ENCODE peak calls at places on chromosomes 2 and 18, in six cellular contexts. One of them, this sample, is unnamed.

GRCh38 chr2:9844581-9844980 is 1.3 kb downstream of the TAF1B start:
- DNase-seq in substantia nigra: no peak
- DNase-seq in CD8-positive, alpha-beta T cell: no peak
- DNase-seq in activated CD4-positive, alpha-beta T cell treated with anti-CD3 and anti-CD28 coated beads, Interleukin-2, amount 50 U/mL, for 4 hours: no peak
- DNase-seq in stimulated activated CD4-positive, alpha-beta T cell treated with anti-CD3 and anti-CD28 coated beads, Interleukin-1b, Interleukin-23, amount 100 ng/mL, for 1 hour: no peak
- DNase-seq in ELF-1: no peak
- DNase-seq in this sample: no peak

GRCh38 chr2:200477667-200478121 is 32.2 kb downstream of the KCTD18 start:
- DNase-seq in substantia nigra: peak
- DNase-seq in CD8-positive, alpha-beta T cell: no peak
- DNase-seq in activated CD4-positive, alpha-beta T cell treated with anti-CD3 and anti-CD28 coated beads, Interleukin-2, amount 50 U/mL, for 4 hours: no peak
- DNase-seq in stimulated activated CD4-positive, alpha-beta T cell treated with anti-CD3 and anti-CD28 coated beads, Interleukin-1b, Interleukin-23, amount 100 ng/mL, for 1 hour: no peak
- DNase-seq in ELF-1: no peak
- DNase-seq in this sample: no peak

GRCh38 chr18:11874676-11875075 is 23.5 kb downstream of the CHMP1B start:
- DNase-seq in substantia nigra: no peak
- DNase-seq in CD8-positive, alpha-beta T cell: no peak
- DNase-seq in activated CD4-positive, alpha-beta T cell treated with anti-CD3 and anti-CD28 coated beads, Interleukin-2, amount 50 U/mL, for 4 hours: no peak
- DNase-seq in stimulated activated CD4-positive, alpha-beta T cell treated with anti-CD3 and anti-CD28 coated beads, Interleukin-1b, Interleukin-23, amount 100 ng/mL, for 1 hour: no peak
- DNase-seq in ELF-1: no peak
- DNase-seq in this sample: no peak

GRCh38 chr2:36964496-36965058 is 1.8 kb downstream of the STRN start:
- DNase-seq in substantia nigra: no peak
- DNase-seq in CD8-positive, alpha-beta T cell: no peak
- DNase-seq in activated CD4-positive, alpha-beta T cell treated with anti-CD3 and anti-CD28 coated beads, Interleukin-2, amount 50 U/mL, for 4 hours: no peak
- DNase-seq in stimulated activated CD4-positive, alpha-beta T cell treated with anti-CD3 and anti-CD28 coated beads, Interleukin-1b, Interleukin-23, amount 100 ng/mL, for 1 hour: no peak
- DNase-seq in ELF-1: no peak
- DNase-seq in this sample: no peak

GRCh38 chr2:19256239-19256638 is 102.2 kb downstream of the OSR1 start:
- DNase-seq in substantia nigra: no peak
- DNase-seq in CD8-positive, alpha-beta T cell: no peak
- DNase-seq in activated CD4-positive, alpha-beta T cell treated with anti-CD3 and anti-CD28 coated beads, Interleukin-2, amount 50 U/mL, for 4 hours: no peak
- DNase-seq in stimulated activated CD4-positive, alpha-beta T cell treated with anti-CD3 and anti-CD28 coated beads, Interleukin-1b, Interleukin-23, amount 100 ng/mL, for 1 hour: no peak
- DNase-seq in ELF-1: no peak
- DNase-seq in this sample: peak

GRCh38 chr2:186972281-186972970 is 123.5 kb upstream of the ZSWIM2 start:
- DNase-seq in substantia nigra: no peak
- DNase-seq in CD8-positive, alpha-beta T cell: no peak
- DNase-seq in activated CD4-positive, alpha-beta T cell treated with anti-CD3 and anti-CD28 coated beads, Interleukin-2, amount 50 U/mL, for 4 hours: no peak
- DNase-seq in stimulated activated CD4-positive, alpha-beta T cell treated with anti-CD3 and anti-CD28 coated beads, Interleukin-1b, Interleukin-23, amount 100 ng/mL, for 1 hour: no peak
- DNase-seq in ELF-1: no peak
- DNase-seq in this sample: no peak

GRCh38 chr18:23138470-23138869 is 3.2 kb downstream of the CABLES1 start:
- DNase-seq in substantia nigra: no peak
- DNase-seq in CD8-positive, alpha-beta T cell: no peak
- DNase-seq in activated CD4-positive, alpha-beta T cell treated with anti-CD3 and anti-CD28 coated beads, Interleukin-2, amount 50 U/mL, for 4 hours: no peak
- DNase-seq in stimulated activated CD4-positive, alpha-beta T cell treated with anti-CD3 and anti-CD28 coated beads, Interleukin-1b, Interleukin-23, amount 100 ng/mL, for 1 hour: no peak
- DNase-seq in ELF-1: no peak
- DNase-seq in this sample: peak

GRCh38 chr2:223905996-223906395 is 39.1 kb downstream of the WDFY1 start:
- DNase-seq in substantia nigra: no peak
- DNase-seq in CD8-positive, alpha-beta T cell: no peak
- DNase-seq in activated CD4-positive, alpha-beta T cell treated with anti-CD3 and anti-CD28 coated beads, Interleukin-2, amount 50 U/mL, for 4 hours: no peak
- DNase-seq in stimulated activated CD4-positive, alpha-beta T cell treated with anti-CD3 and anti-CD28 coated beads, Interleukin-1b, Interleukin-23, amount 100 ng/mL, for 1 hour: no peak
- DNase-seq in ELF-1: no peak
- DNase-seq in this sample: no peak

GRCh38 chr2:171167352-171167997 is 6.8 kb upstream of the TLK1 start:
- DNase-seq in substantia nigra: no peak
- DNase-seq in CD8-positive, alpha-beta T cell: no peak
- DNase-seq in activated CD4-positive, alpha-beta T cell treated with anti-CD3 and anti-CD28 coated beads, Interleukin-2, amount 50 U/mL, for 4 hours: no peak
- DNase-seq in stimulated activated CD4-positive, alpha-beta T cell treated with anti-CD3 and anti-CD28 coated beads, Interleukin-1b, Interleukin-23, amount 100 ng/mL, for 1 hour: no peak
- DNase-seq in ELF-1: no peak
- DNase-seq in this sample: no peak

This sample was measured in left kidney.